ENCODE peak calls at places on chromosome 1, in six cellular contexts. Z is cardiac fibroblast, K is GM13977, A is mesothelial cell of epicardium, C is head of caudate nucleus, G is hypothalamus. R is an unnamed sample.

GRCh38 chr1:181073638-181074037 is 14.9 kb upstream of the IER5 start:
- DNase-seq in C (no peak), G (no peak), Z (peak; percentile 90), A (no peak), K (no peak), R (no peak)

GRCh38 chr1:2972011-2972878 is 49.0 kb upstream of the ACTRT2 start:
- DNase-seq in G (no peak), Z (no peak), K (no peak), A (peak; percentile 34), C (peak; percentile 0), R (no peak)

GRCh38 chr1:162708286-162708685 is 76.0 kb downstream of the DDR2 start:
- DNase-seq in K (no peak), C (no peak), G (no peak), Z (no peak), A (no peak), R (no peak)

GRCh38 chr1:41762251-41762650 is 156.5 kb downstream of the HIVEP3 start:
- DNase-seq in Z (no peak), C (no peak), K (no peak), A (no peak), G (no peak), R (no peak)

GRCh38 chr1:43973981-43974442 is 748 bp upstream of the ATP6V0B start:
- DNase-seq in G (no peak), C (no peak), Z (peak; percentile 14), K (no peak), A (no peak), R (no peak)

GRCh38 chr1:110718452-110718851 is 43.7 kb upstream of the KCNA3 start:
- DNase-seq in A (no peak), Z (no peak), C (no peak), G (no peak), K (no peak), R (no peak)

GRCh38 chr1:162823231-162823630 is 32.7 kb downstream of the HSD17B7 start:
- DNase-seq in G (no peak), A (no peak), Z (no peak), K (no peak), C (no peak), R (no peak)

GRCh38 chr1:209883341-209883971 is 54.6 kb upstream of the SYT14 start:
- DNase-seq in A (no peak), K (no peak), C (no peak), G (no peak), Z (peak; percentile 74), R (no peak)

R was measured in progenitor cell of endocrine pancreas.